ENCODE peak calls at places on chromosome 5, in five cellular contexts. S, Y, Q, V and R are unnamed samples.

GRCh38 chr5:177980776-177981175 is 15.3 kb downstream of the PROP1 start:
- DNase-seq in S (peak; percentile 35), Y (no peak), Q (no peak), V (no peak), R (no peak)

GRCh38 chr5:138702827-138703194 is 50.4 kb upstream of the CTNNA1 start:
- DNase-seq in S (no peak), Y (no peak), Q (no peak), V (no peak), R (no peak)

GRCh38 chr5:14400611-14401010 is 181.0 kb upstream of the OTULINL start:
- DNase-seq in S (no peak), Y (no peak), Q (no peak), V (no peak), R (no peak)

GRCh38 chr5:25095261-25095660 is 450.5 kb upstream of the CDH10 start:
- DNase-seq in S (no peak), Y (no peak), Q (no peak), V (no peak), R (no peak)

GRCh38 chr5:150656191-150657132 is 4.6 kb upstream of the MYOZ3 start:
- DNase-seq in S (peak; percentile 85), Y (no peak), Q (peak; percentile 38), V (peak; percentile 100), R (no peak)

GRCh38 chr5:25119654-25120053 is 474.9 kb upstream of the CDH10 start:
- DNase-seq in S (peak; percentile 7), Y (no peak), Q (peak; percentile 0), V (peak; percentile 29), R (no peak)

GRCh38 chr5:56506586-56506985 is 273.5 kb upstream of the ANKRD55 start:
- DNase-seq in S (no peak), Y (no peak), Q (no peak), V (no peak), R (no peak)

GRCh38 chr5:75331-76320 is 16.3 kb upstream of the PLEKHG4B start:
- DNase-seq in S (no peak), Y (no peak), Q (no peak), V (no peak), R (no peak)

GRCh38 chr5:178081571-178082244 is 31.6 kb upstream of the N4BP3 start:
- DNase-seq in S (no peak), Y (no peak), Q (no peak), V (no peak), R (no peak)

GRCh38 chr5:6716634-6717149 is 3.5 kb downstream of the TENT4A start:
- DNase-seq in S (no peak), Y (no peak), Q (no peak), V (no peak), R (no peak)

GRCh38 chr5:135116146-135116545 is 82.1 kb upstream of the PITX1 start:
- DNase-seq in S (no peak), Y (no peak), Q (no peak), V (no peak), R (no peak)

GRCh38 chr5:162824360-162824759 is 613.0 kb upstream of the CCNG1 start:
- DNase-seq in S (no peak), Y (no peak), Q (no peak), V (no peak), R (no peak)
- TF ChIP-seq CTCF in S (no peak), Y (no peak), Q (no peak), V (no peak), R (no peak)

DNA sequence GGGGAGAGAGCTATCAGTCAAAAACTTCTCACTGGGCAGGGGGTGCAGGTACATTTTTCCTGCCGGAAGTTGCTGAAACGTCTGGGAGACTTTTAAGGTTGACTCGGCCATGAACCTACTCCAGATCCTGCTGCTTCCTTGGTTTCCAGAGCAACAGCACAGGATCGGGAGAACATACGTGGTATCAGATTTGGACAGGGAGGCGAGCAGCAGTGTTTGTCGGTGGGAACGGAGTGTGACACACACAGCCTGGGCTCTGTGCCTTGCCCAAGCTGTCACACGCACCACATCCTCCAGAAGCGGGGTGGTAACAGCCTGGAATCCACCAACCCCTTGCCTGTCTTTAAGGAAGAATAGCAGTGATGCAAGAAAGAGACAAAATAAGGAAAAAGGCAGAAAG is 276.5 kb downstream of the SLIT3 start:
- DNase-seq in S (no peak), Y (no peak), Q (no peak), V (no peak), R (no peak)
- H3K4me3 ChIP-seq in S (no peak overlapping the region), Y (no peak overlapping the region), Q (no peak overlapping the region), V (no peak overlapping the region), R (no peak overlapping the region)

DNA sequence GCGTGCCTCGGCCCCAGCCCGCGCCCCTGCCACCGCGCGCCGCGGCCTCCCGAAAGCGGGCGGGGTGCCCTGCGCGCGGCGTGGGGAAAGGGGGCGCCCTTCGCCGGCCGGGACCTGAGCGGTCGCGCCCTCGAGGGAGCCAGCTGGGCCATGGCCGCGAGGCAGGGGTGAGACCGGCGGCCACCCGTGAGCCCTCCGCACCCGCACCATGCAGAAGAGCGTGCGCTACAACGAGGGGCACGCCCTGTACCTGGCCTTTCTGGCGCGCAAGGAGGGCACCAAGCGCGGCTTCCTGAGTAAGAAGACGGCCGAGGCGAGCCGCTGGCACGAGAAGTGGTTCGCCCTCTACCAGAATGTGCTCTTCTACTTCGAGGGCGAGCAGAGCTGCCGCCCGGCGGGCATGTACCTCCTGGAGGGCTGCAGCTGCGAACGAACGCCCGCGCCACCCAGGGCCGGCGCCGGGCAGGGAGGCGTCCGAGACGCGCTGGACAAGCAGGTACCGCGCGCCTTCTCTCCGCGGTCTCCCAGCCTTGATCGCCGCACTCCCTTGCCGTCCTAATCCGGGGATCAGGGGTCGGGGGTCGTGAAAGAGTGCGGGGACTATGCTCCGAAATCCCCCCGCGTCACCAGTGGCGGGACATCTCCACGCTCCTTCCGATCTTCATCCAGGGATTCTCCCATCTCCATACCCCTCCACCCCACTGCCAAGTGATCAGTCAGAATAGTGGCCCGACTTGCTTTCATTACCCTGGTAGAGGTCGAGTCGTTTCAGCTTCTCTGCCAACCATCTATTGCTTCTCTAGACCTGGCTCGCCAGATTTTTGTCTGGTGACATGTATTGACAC is 590 bp downstream of the RASGRF2 start:
- DNase-seq in S (peak; percentile 41), Y (no peak), Q (no peak), V (peak; percentile 83), R (no peak)
- TF ChIP-seq CTCF in S (no peak), Y (no peak), Q (no peak), V (no peak), R (no peak)

DNA sequence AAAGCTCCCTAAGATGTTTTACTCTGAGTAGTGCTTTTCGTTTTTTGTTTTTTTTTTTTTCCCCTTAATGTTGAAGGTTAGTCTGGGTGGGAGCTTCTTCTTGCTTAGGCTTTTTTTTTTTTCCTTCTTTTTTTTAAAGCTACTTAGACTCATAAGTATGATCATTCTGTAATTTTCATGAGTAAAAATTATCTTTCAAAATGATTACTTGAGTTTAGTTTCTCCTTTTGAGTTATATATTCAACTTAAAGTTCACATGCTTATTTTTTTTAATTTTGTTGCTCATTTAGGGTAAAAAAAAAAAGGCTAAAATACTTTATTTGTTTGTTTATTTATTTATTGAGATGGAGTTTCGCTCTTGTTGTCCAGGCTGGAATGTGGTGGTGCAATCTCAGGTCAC is 2.9 kb downstream of the RBM27 start:
- DNase-seq in S (no peak), Y (no peak), Q (no peak), V (no peak), R (no peak)
- H3K4me3 ChIP-seq in S (no peak overlapping the region), Y (no peak overlapping the region), Q (no peak overlapping the region), V (no peak overlapping the region), R (no peak overlapping the region)

DNA sequence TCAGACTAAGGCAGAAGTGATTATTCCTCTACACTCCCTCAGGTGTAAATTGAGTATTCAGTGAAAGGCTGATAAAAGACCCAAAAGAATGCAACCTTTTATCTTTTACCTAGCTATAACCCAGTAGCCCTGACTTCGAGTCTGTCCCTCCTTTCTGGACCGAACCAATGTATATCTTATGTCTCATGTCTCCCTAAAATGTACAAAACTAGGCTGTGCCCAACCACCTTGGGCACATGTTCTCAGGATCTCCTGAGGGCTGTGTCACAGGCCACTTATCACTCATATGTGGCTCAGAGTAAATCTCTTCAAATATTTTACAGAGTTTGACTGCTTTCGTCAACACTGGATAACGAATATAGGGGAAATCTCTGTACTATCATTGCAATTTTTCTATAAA is 12.7 kb downstream of the FBXL17 start:
- DNase-seq in S (no peak), Y (no peak), Q (no peak), V (no peak), R (no peak)
- TF ChIP-seq CTCF in S (no peak), Y (no peak), Q (no peak), V (no peak), R (no peak)

DNA sequence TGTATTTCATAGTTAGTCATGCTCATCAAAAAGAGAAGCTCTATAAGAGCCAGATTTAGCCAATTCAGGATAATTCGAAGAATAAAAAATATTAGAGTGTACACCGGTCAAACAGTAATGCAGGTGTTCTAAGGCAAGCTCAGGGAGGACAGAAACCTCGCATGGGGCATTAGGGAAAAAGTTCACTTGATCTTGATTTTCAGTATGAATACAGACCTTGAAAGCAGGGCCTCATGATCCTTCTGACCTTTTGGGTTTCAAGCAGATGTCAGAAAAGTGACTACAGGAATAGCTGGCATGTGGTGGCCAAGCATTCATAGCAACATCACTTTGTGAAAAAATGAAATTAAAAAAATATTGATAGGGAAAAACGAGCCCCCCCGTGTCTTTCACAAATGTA is 394.9 kb downstream of the KIF4B start:
- DNase-seq in S (no peak), Y (no peak), Q (no peak), V (no peak), R (no peak)
- H3K4me3 ChIP-seq in S (no peak overlapping the region), Y (no peak overlapping the region), Q (no peak overlapping the region), V (no peak overlapping the region), R (no peak overlapping the region)